ENCODE peak calls at places on chromosome 4, in four cellular contexts. One of them, this sample, is unnamed.

GRCh38 chr4:158681630-158682029 is 9.5 kb downstream of the ETFDH start:
- DNase-seq in Right ventricle myocardium superior: no peak
- DNase-seq in naive thymus-derived CD8-positive, alpha-beta T cell: no peak
- DNase-seq in mesendoderm: no peak
- DNase-seq in this sample: no peak

GRCh38 chr4:150235795-150236385 is 157.6 kb downstream of the DCLK2 start:
- DNase-seq in mesendoderm: no peak
- DNase-seq in Right ventricle myocardium superior: no peak
- DNase-seq in naive thymus-derived CD8-positive, alpha-beta T cell: no peak
- DNase-seq in this sample: no peak

GRCh38 chr4:82360298-82361177 is 13.3 kb downstream of the HNRNPD start:
- DNase-seq in mesendoderm: peak
- DNase-seq in naive thymus-derived CD8-positive, alpha-beta T cell: peak
- DNase-seq in Right ventricle myocardium superior: no peak
- DNase-seq in this sample: no peak

GRCh38 chr4:105805501-105806120 is 89.7 kb upstream of the NPNT start:
- DNase-seq in Right ventricle myocardium superior: no peak
- DNase-seq in mesendoderm: no peak
- DNase-seq in naive thymus-derived CD8-positive, alpha-beta T cell: no peak
- DNase-seq in this sample: no peak

GRCh38 chr4:111806331-111806730 is 338.9 kb upstream of the FAM241A start:
- DNase-seq in mesendoderm: peak
- DNase-seq in Right ventricle myocardium superior: no peak
- DNase-seq in naive thymus-derived CD8-positive, alpha-beta T cell: no peak
- DNase-seq in this sample: no peak

GRCh38 chr4:5051210-5051691 is at the start of gene STK32B:
- DNase-seq in naive thymus-derived CD8-positive, alpha-beta T cell: no peak
- DNase-seq in mesendoderm: peak
- DNase-seq in Right ventricle myocardium superior: peak
- DNase-seq in this sample: peak

GRCh38 chr4:150385606-150386005 is 196.3 kb upstream of the MAB21L2 start:
- DNase-seq in Right ventricle myocardium superior: no peak
- DNase-seq in naive thymus-derived CD8-positive, alpha-beta T cell: no peak
- DNase-seq in mesendoderm: peak
- DNase-seq in this sample: no peak

GRCh38 chr4:168569066-168569908 is 72.4 kb downstream of the PALLD start:
- DNase-seq in mesendoderm: peak
- DNase-seq in Right ventricle myocardium superior: no peak
- DNase-seq in naive thymus-derived CD8-positive, alpha-beta T cell: no peak
- DNase-seq in this sample: peak

GRCh38 chr4:157838366-157838765 is 334.5 kb downstream of the GASK1B start:
- DNase-seq in mesendoderm: no peak
- DNase-seq in naive thymus-derived CD8-positive, alpha-beta T cell: no peak
- DNase-seq in Right ventricle myocardium superior: no peak
- DNase-seq in this sample: no peak

GRCh38 chr4:16199132-16199531 is 27.1 kb downstream of the TAPT1 start:
- DNase-seq in Right ventricle myocardium superior: no peak
- DNase-seq in mesendoderm: peak
- DNase-seq in naive thymus-derived CD8-positive, alpha-beta T cell: no peak
- DNase-seq in this sample: no peak

This sample was measured in transverse colon.